ENCODE peak calls at places on chromosomes 3 and 15, in ten cellular contexts. One of them, this sample, is unnamed.

GRCh38 chr3:39190281-39191025 is 1.9 kb downstream of the XIRP1 start:
- DNase-seq in ovary: no peak
- DNase-seq in A549: no peak
- DNase-seq in fibroblast of mammary gland: no peak
- DNase-seq in fibroblast of pulmonary artery: no peak
- DNase-seq in colonic mucosa: no peak
- DNase-seq in cardiac fibroblast: no peak
- DNase-seq in transverse colon: no peak
- DNase-seq in upper lobe of right lung: no peak
- DNase-seq in cardiac muscle cell: no peak
- DNase-seq in this sample: no peak

GRCh38 chr3:13574083-13574797 is 25.3 kb downstream of the FBLN2 start:
- DNase-seq in A549: no peak
- DNase-seq in colonic mucosa: no peak
- DNase-seq in fibroblast of mammary gland: no peak
- DNase-seq in cardiac muscle cell: no peak
- DNase-seq in transverse colon: no peak
- DNase-seq in upper lobe of right lung: no peak
- DNase-seq in ovary: no peak
- DNase-seq in fibroblast of pulmonary artery: no peak
- DNase-seq in cardiac fibroblast: no peak
- DNase-seq in this sample: no peak

GRCh38 chr15:69793783-69794451 is 303.8 kb downstream of the TLE3 start:
- DNase-seq in ovary: no peak
- DNase-seq in transverse colon: no peak
- DNase-seq in upper lobe of right lung: no peak
- DNase-seq in fibroblast of pulmonary artery: no peak
- DNase-seq in fibroblast of mammary gland: no peak
- DNase-seq in A549: no peak
- DNase-seq in colonic mucosa: no peak
- DNase-seq in cardiac fibroblast: no peak
- DNase-seq in cardiac muscle cell: no peak
- DNase-seq in this sample: no peak

GRCh38 chr3:3792391-3792790 is 6.8 kb upstream of the LRRN1 start:
- DNase-seq in colonic mucosa: no peak
- DNase-seq in A549: no peak
- DNase-seq in cardiac fibroblast: no peak
- DNase-seq in transverse colon: no peak
- DNase-seq in fibroblast of mammary gland: no peak
- DNase-seq in ovary: no peak
- DNase-seq in upper lobe of right lung: no peak
- DNase-seq in cardiac muscle cell: no peak
- DNase-seq in fibroblast of pulmonary artery: no peak
- DNase-seq in this sample: no peak

GRCh38 chr3:60053518-60054265 is 1003.9 kb upstream of the CFAP20DC start:
- DNase-seq in cardiac fibroblast: no peak
- DNase-seq in fibroblast of pulmonary artery: no peak
- DNase-seq in transverse colon: no peak
- DNase-seq in cardiac muscle cell: no peak
- DNase-seq in upper lobe of right lung: no peak
- DNase-seq in ovary: no peak
- DNase-seq in fibroblast of mammary gland: peak; percentile 38
- DNase-seq in colonic mucosa: no peak
- DNase-seq in A549: no peak
- DNase-seq in this sample: no peak

GRCh38 chr3:107184375-107184774 is 192.9 kb upstream of the CCDC54 start:
- DNase-seq in A549: no peak
- DNase-seq in cardiac fibroblast: no peak
- DNase-seq in upper lobe of right lung: no peak
- DNase-seq in transverse colon: no peak
- DNase-seq in colonic mucosa: no peak
- DNase-seq in ovary: no peak
- DNase-seq in fibroblast of pulmonary artery: no peak
- DNase-seq in fibroblast of mammary gland: no peak
- DNase-seq in cardiac muscle cell: no peak
- DNase-seq in this sample: no peak

GRCh38 chr15:27681038-27681437 is 418.1 kb downstream of the OCA2 start:
- DNase-seq in fibroblast of mammary gland: no peak
- DNase-seq in cardiac muscle cell: no peak
- DNase-seq in upper lobe of right lung: no peak
- DNase-seq in transverse colon: no peak
- DNase-seq in A549: peak; percentile 16
- DNase-seq in cardiac fibroblast: no peak
- DNase-seq in fibroblast of pulmonary artery: no peak
- DNase-seq in ovary: no peak
- DNase-seq in colonic mucosa: no peak
- DNase-seq in this sample: no peak

GRCh38 chr3:13345284-13345683 is 74.8 kb downstream of the NUP210 start:
- DNase-seq in A549: no peak
- DNase-seq in fibroblast of pulmonary artery: no peak
- DNase-seq in upper lobe of right lung: no peak
- DNase-seq in cardiac fibroblast: no peak
- DNase-seq in cardiac muscle cell: no peak
- DNase-seq in colonic mucosa: no peak
- DNase-seq in transverse colon: no peak
- DNase-seq in fibroblast of mammary gland: no peak
- DNase-seq in ovary: no peak
- DNase-seq in this sample: no peak

GRCh38 chr3:51706788-51707731 is at the start of gene GRM2:
- DNase-seq in upper lobe of right lung: peak; percentile 88
- DNase-seq in ovary: peak; percentile 68
- DNase-seq in transverse colon: peak; percentile 54
- DNase-seq in colonic mucosa: peak; percentile 62
- DNase-seq in cardiac fibroblast: peak; percentile 90
- DNase-seq in cardiac muscle cell: peak; percentile 92
- DNase-seq in A549: no peak
- DNase-seq in fibroblast of pulmonary artery: peak; percentile 90
- DNase-seq in fibroblast of mammary gland: peak; percentile 78
- DNase-seq in this sample: peak; percentile 75

GRCh38 chr3:52655895-52656294 is 29.8 kb downstream of the PBRM1 start:
- DNase-seq in colonic mucosa: no peak
- DNase-seq in cardiac muscle cell: no peak
- DNase-seq in ovary: no peak
- DNase-seq in cardiac fibroblast: no peak
- DNase-seq in fibroblast of pulmonary artery: no peak
- DNase-seq in fibroblast of mammary gland: no peak
- DNase-seq in upper lobe of right lung: no peak
- DNase-seq in A549: no peak
- DNase-seq in transverse colon: no peak
- DNase-seq in this sample: no peak

GRCh38 chr3:150421799-150422548 is 13.9 kb downstream of the TSC22D2 start:
- DNase-seq in cardiac fibroblast: peak; percentile 36
- DNase-seq in ovary: no peak
- DNase-seq in transverse colon: no peak
- DNase-seq in A549: no peak
- DNase-seq in cardiac muscle cell: peak; percentile 37
- DNase-seq in fibroblast of mammary gland: peak; percentile 62
- DNase-seq in upper lobe of right lung: no peak
- DNase-seq in colonic mucosa: no peak
- DNase-seq in fibroblast of pulmonary artery: peak; percentile 39
- DNase-seq in this sample: no peak

GRCh38 chr3:173529062-173529711 is 131.6 kb downstream of the NLGN1 start:
- DNase-seq in fibroblast of mammary gland: peak; percentile 16
- DNase-seq in cardiac muscle cell: peak; percentile 8
- DNase-seq in upper lobe of right lung: peak; percentile 55
- DNase-seq in colonic mucosa: no peak
- DNase-seq in A549: peak; percentile 42
- DNase-seq in ovary: no peak
- DNase-seq in cardiac fibroblast: peak; percentile 6
- DNase-seq in fibroblast of pulmonary artery: peak; percentile 6
- DNase-seq in transverse colon: no peak
- DNase-seq in this sample: no peak

GRCh38 chr3:170414202-170414663 is 4.4 kb upstream of the CLDN11 start:
- DNase-seq in cardiac fibroblast: peak; percentile 91
- DNase-seq in A549: peak; percentile 63
- DNase-seq in cardiac muscle cell: peak; percentile 91
- DNase-seq in transverse colon: no peak
- DNase-seq in fibroblast of mammary gland: peak; percentile 95
- DNase-seq in fibroblast of pulmonary artery: peak; percentile 90
- DNase-seq in upper lobe of right lung: no peak
- DNase-seq in ovary: peak; percentile 63
- DNase-seq in colonic mucosa: no peak
- DNase-seq in this sample: peak; percentile 87

GRCh38 chr15:51094606-51095569 is at the start of gene TNFAIP8L3:
- DNase-seq in fibroblast of pulmonary artery: peak; percentile 56
- DNase-seq in fibroblast of mammary gland: no peak
- DNase-seq in upper lobe of right lung: peak; percentile 66
- DNase-seq in cardiac muscle cell: peak; percentile 49
- DNase-seq in ovary: peak; percentile 62
- DNase-seq in transverse colon: peak; percentile 50
- DNase-seq in cardiac fibroblast: peak; percentile 58
- DNase-seq in colonic mucosa: peak; percentile 48
- DNase-seq in A549: no peak
- DNase-seq in this sample: no peak

DNA sequence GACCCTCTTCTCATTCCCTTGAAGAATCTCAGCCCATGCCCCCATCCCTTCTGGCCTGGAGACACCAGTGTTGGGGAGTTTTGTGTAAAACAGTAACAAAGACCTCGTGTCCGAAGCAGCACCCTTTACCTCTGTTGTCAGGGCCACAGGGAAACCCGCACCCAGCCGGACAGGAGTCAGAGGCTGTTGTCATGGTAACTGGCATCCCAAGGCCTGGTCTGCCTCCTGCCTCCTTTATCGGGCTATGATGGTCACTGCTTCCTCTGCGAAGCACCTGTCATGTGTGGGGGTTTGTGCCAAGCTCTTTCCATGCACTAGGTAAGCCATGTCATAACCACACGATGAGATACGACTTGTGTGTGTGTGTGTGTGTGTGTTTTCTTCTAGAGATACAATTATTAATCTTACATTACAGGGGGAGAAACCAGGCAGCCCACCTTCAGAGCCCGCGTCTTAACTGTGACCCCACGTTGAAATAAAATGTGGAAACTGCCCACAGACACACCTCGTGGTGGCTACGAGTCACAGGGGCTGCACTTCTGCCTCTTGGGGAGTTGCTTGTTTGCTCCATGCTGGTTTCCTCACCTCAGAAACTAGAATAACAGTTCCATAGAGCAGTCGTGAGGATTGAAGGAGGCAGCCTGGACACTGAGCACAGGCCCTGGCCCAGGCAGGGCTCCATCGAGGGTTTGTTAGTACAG is 18.0 kb downstream of the ZDHHC19 start:
- DNase-seq in upper lobe of right lung: no peak
- DNase-seq in cardiac fibroblast: no peak
- DNase-seq in A549: no peak
- DNase-seq in fibroblast of mammary gland: no peak
- DNase-seq in ovary: no peak
- DNase-seq in colonic mucosa: no peak
- DNase-seq in fibroblast of pulmonary artery: no peak
- DNase-seq in transverse colon: no peak
- DNase-seq in cardiac muscle cell: no peak
- DNase-seq in this sample: no peak
- H3K4me3 ChIP-seq in upper lobe of right lung: no peak overlapping the region
- H3K4me3 ChIP-seq in cardiac fibroblast: no peak overlapping the region
- H3K4me3 ChIP-seq in A549: no peak overlapping the region
- H3K4me3 ChIP-seq in fibroblast of mammary gland: no peak overlapping the region
- H3K4me3 ChIP-seq in ovary: no peak overlapping the region
- H3K4me3 ChIP-seq in colonic mucosa: no peak overlapping the region
- H3K4me3 ChIP-seq in fibroblast of pulmonary artery: no peak overlapping the region
- H3K4me3 ChIP-seq in transverse colon: no peak overlapping the region
- H3K4me3 ChIP-seq in cardiac muscle cell: no peak overlapping the region
- H3K4me3 ChIP-seq in this sample: no peak overlapping the region

GRCh38 chr15:74976159-74976558 is 19.2 kb upstream of the SCAMP5 start:
- DNase-seq in transverse colon: no peak
- DNase-seq in fibroblast of pulmonary artery: no peak
- DNase-seq in upper lobe of right lung: no peak
- DNase-seq in cardiac muscle cell: no peak
- DNase-seq in ovary: no peak
- DNase-seq in fibroblast of mammary gland: no peak
- DNase-seq in A549: no peak
- DNase-seq in cardiac fibroblast: no peak
- DNase-seq in colonic mucosa: no peak
- DNase-seq in this sample: no peak
- TF ChIP-seq CTCF in transverse colon: no peak
- TF ChIP-seq CTCF in fibroblast of pulmonary artery: no peak
- TF ChIP-seq CTCF in upper lobe of right lung: no peak
- TF ChIP-seq CTCF in cardiac muscle cell: no peak
- TF ChIP-seq CTCF in ovary: no peak
- TF ChIP-seq CTCF in fibroblast of mammary gland: peak; percentile 3
- TF ChIP-seq CTCF in A549: no peak
- TF ChIP-seq CTCF in cardiac fibroblast: no peak
- TF ChIP-seq CTCF in colonic mucosa: no peak
- TF ChIP-seq CTCF in this sample: no peak

GRCh38 chr3:37245003-37245402 is 70.6 kb upstream of the LRRFIP2 start:
- DNase-seq in A549: no peak
- DNase-seq in transverse colon: no peak
- DNase-seq in colonic mucosa: no peak
- DNase-seq in cardiac fibroblast: no peak
- DNase-seq in upper lobe of right lung: no peak
- DNase-seq in ovary: no peak
- DNase-seq in fibroblast of pulmonary artery: no peak
- DNase-seq in cardiac muscle cell: no peak
- DNase-seq in fibroblast of mammary gland: no peak
- DNase-seq in this sample: no peak
- H3K4me3 ChIP-seq in A549: peak overlapping the region; percentile 86
- H3K4me3 ChIP-seq in transverse colon: peak overlapping the region; percentile 83
- H3K4me3 ChIP-seq in colonic mucosa: no peak overlapping the region
- H3K4me3 ChIP-seq in cardiac fibroblast: no peak overlapping the region
- H3K4me3 ChIP-seq in upper lobe of right lung: peak overlapping the region; percentile 97
- H3K4me3 ChIP-seq in ovary: no peak overlapping the region
- H3K4me3 ChIP-seq in fibroblast of pulmonary artery: peak overlapping the region; percentile 94
- H3K4me3 ChIP-seq in cardiac muscle cell: peak overlapping the region; percentile 82
- H3K4me3 ChIP-seq in fibroblast of mammary gland: peak overlapping the region; percentile 81
- H3K4me3 ChIP-seq in this sample: peak overlapping the region; percentile 95

GRCh38 chr3:30439451-30440053 is 166.8 kb upstream of the TGFBR2 start:
- DNase-seq in fibroblast of mammary gland: no peak
- DNase-seq in cardiac muscle cell: no peak
- DNase-seq in ovary: no peak
- DNase-seq in cardiac fibroblast: no peak
- DNase-seq in A549: no peak
- DNase-seq in colonic mucosa: no peak
- DNase-seq in fibroblast of pulmonary artery: no peak
- DNase-seq in upper lobe of right lung: no peak
- DNase-seq in transverse colon: no peak
- DNase-seq in this sample: no peak

GRCh38 chr3:30448436-30448835 is 158.0 kb upstream of the TGFBR2 start:
- DNase-seq in transverse colon: no peak
- DNase-seq in A549: no peak
- DNase-seq in cardiac fibroblast: no peak
- DNase-seq in ovary: no peak
- DNase-seq in fibroblast of mammary gland: peak; percentile 38
- DNase-seq in fibroblast of pulmonary artery: no peak
- DNase-seq in colonic mucosa: no peak
- DNase-seq in upper lobe of right lung: no peak
- DNase-seq in cardiac muscle cell: no peak
- DNase-seq in this sample: no peak

GRCh38 chr3:30440880-30441279 is 165.5 kb upstream of the TGFBR2 start:
- DNase-seq in cardiac fibroblast: peak; percentile 92
- DNase-seq in fibroblast of pulmonary artery: peak; percentile 87
- DNase-seq in colonic mucosa: no peak
- DNase-seq in upper lobe of right lung: no peak
- DNase-seq in transverse colon: peak; percentile 14
- DNase-seq in A549: no peak
- DNase-seq in fibroblast of mammary gland: peak; percentile 38
- DNase-seq in cardiac muscle cell: peak; percentile 90
- DNase-seq in ovary: peak; percentile 41
- DNase-seq in this sample: peak; percentile 87

GRCh38 chr3:30440147-30440604 is 166.2 kb upstream of the TGFBR2 start:
- DNase-seq in ovary: no peak
- DNase-seq in fibroblast of pulmonary artery: peak; percentile 45
- DNase-seq in fibroblast of mammary gland: peak; percentile 58
- DNase-seq in cardiac fibroblast: peak; percentile 43
- DNase-seq in colonic mucosa: no peak
- DNase-seq in upper lobe of right lung: no peak
- DNase-seq in cardiac muscle cell: peak; percentile 37
- DNase-seq in A549: peak; percentile 71
- DNase-seq in transverse colon: no peak
- DNase-seq in this sample: peak; percentile 42

GRCh38 chr3:30443756-30444673 is 162.4 kb upstream of the TGFBR2 start:
- DNase-seq in A549: no peak
- DNase-seq in fibroblast of pulmonary artery: no peak
- DNase-seq in ovary: no peak
- DNase-seq in transverse colon: no peak
- DNase-seq in upper lobe of right lung: no peak
- DNase-seq in cardiac muscle cell: no peak
- DNase-seq in cardiac fibroblast: peak; percentile 42
- DNase-seq in fibroblast of mammary gland: peak; percentile 56
- DNase-seq in colonic mucosa: no peak
- DNase-seq in this sample: no peak
- TF ChIP-seq CTCF in A549: no peak
- TF ChIP-seq CTCF in fibroblast of pulmonary artery: no peak
- TF ChIP-seq CTCF in ovary: no peak
- TF ChIP-seq CTCF in transverse colon: no peak
- TF ChIP-seq CTCF in upper lobe of right lung: no peak
- TF ChIP-seq CTCF in cardiac muscle cell: no peak
- TF ChIP-seq CTCF in cardiac fibroblast: no peak
- TF ChIP-seq CTCF in fibroblast of mammary gland: no peak
- TF ChIP-seq CTCF in colonic mucosa: no peak
- TF ChIP-seq CTCF in this sample: no peak

This sample was measured in astrocyte of the cerebellum.